ENCODE peak calls at places on chromosomes 1 and 21, in eight cellular contexts. O is osteoblast, C is pancreas, B is psoas muscle, M is neural progenitor cell, J is right atrium auricular region, L is cardiac muscle cell, Z is suprapubic skin. E is an unnamed sample. For H3K9me3, the result is how much of the 10 kb centered on the place peaks cover.

GRCh38 chr1:108719253-108719652 is 6.5 kb downstream of the FNDC7 start:
- DNase-seq in O (no peak), C (no peak), B (no peak), M (no peak), J (no peak), L (no peak), Z (no peak), E (no peak)

GRCh38 chr1:185245466-185245865 is 71.6 kb downstream of the IVNS1ABP start:
- DNase-seq in O (no peak), C (no peak), B (no peak), M (no peak), J (no peak), L (peak), Z (no peak), E (no peak)

GRCh38 chr1:22131875-22132486 is 10.9 kb downstream of the WNT4 start:
- DNase-seq in O (peak), C (peak), B (peak), M (peak), J (no peak), L (peak), Z (no peak), E (peak)

GRCh38 chr1:234300096-234300495 is 73.2 kb upstream of the COA6 start:
- DNase-seq in O (no peak), C (no peak), B (no peak), M (no peak), J (no peak), L (no peak), Z (no peak), E (no peak)

GRCh38 chr1:41813755-41814694 is 104.7 kb downstream of the HIVEP3 start:
- DNase-seq in O (no peak), C (no peak), B (peak), M (no peak), J (peak), L (peak), Z (no peak), E (no peak)

GRCh38 chr1:230682882-230683610 is 30.9 kb downstream of the AGT start:
- DNase-seq in O (peak), C (no peak), B (no peak), M (no peak), J (no peak), L (peak), Z (no peak), E (no peak)

GRCh38 chr1:38444770-38445442 is 398.3 kb upstream of the POU3F1 start:
- DNase-seq in O (no peak), C (no peak), B (no peak), M (peak), J (no peak), L (no peak), Z (no peak), E (no peak)

GRCh38 chr1:244768804-244769203 is 66.7 kb upstream of the COX20 start:
- DNase-seq in O (no peak), C (no peak), B (no peak), M (no peak), J (no peak), L (no peak), Z (no peak), E (no peak)

GRCh38 chr1:167683641-167684502 is 37.9 kb upstream of the MPZL1 start:
- DNase-seq in O (no peak), C (no peak), B (peak), M (peak), J (no peak), L (peak), Z (no peak), E (peak)

GRCh38 chr21:42913461-42913860 is 12.0 kb downstream of the ERVH48-1 start:
- DNase-seq in O (no peak), C (no peak), B (no peak), M (no peak), J (no peak), L (no peak), Z (no peak), E (peak)

GRCh38 chr1:11357291-11357690 is 84.3 kb downstream of the UBIAD1 start:
- DNase-seq in O (peak), C (no peak), B (no peak), M (no peak), J (no peak), L (no peak), Z (no peak), E (no peak)

GRCh38 chr21:37912616-37913015 is 3.6 kb downstream of the KCNJ6 start:
- DNase-seq in O (no peak), C (no peak), B (no peak), M (no peak), J (no peak), L (no peak), Z (no peak), E (no peak)

GRCh38 chr1:117812868-117813511 is 116.4 kb downstream of the GDAP2 start:
- DNase-seq in O (no peak), C (no peak), B (no peak), M (no peak), J (no peak), L (peak), Z (no peak), E (no peak)

GRCh38 chr1:41539999-41540398 is 55.5 kb upstream of the EDN2 start:
- DNase-seq in O (no peak), C (no peak), B (no peak), M (no peak), J (no peak), L (no peak), Z (peak), E (no peak)

GRCh38 chr1:65832296-65832695 is 39.6 kb downstream of the PDE4B start:
- DNase-seq in O (peak), C (no peak), B (no peak), M (no peak), J (no peak), L (no peak), Z (no peak), E (peak)

GRCh38 chr1:34879230-34879629 is 19.7 kb upstream of the SMIM12 start:
- DNase-seq in O (no peak), C (no peak), B (no peak), M (peak), J (no peak), L (no peak), Z (no peak), E (no peak)

GRCh38 chr21:40054403-40054802 is 187.2 kb downstream of the PCP4 start:
- DNase-seq in O (no peak), C (peak), B (no peak), M (no peak), J (peak), L (no peak), Z (no peak), E (peak)

GRCh38 chr1:152546704-152547103 is 19.9 kb downstream of the LCE3E start:
- DNase-seq in O (no peak), C (no peak), B (no peak), M (no peak), J (no peak), L (no peak), Z (no peak), E (no peak)

GRCh38 chr1:152539901-152540300 is 25.6 kb downstream of the CRCT1 start:
- DNase-seq in O (peak), C (no peak), B (no peak), M (no peak), J (no peak), L (no peak), Z (no peak), E (no peak)

DNA sequence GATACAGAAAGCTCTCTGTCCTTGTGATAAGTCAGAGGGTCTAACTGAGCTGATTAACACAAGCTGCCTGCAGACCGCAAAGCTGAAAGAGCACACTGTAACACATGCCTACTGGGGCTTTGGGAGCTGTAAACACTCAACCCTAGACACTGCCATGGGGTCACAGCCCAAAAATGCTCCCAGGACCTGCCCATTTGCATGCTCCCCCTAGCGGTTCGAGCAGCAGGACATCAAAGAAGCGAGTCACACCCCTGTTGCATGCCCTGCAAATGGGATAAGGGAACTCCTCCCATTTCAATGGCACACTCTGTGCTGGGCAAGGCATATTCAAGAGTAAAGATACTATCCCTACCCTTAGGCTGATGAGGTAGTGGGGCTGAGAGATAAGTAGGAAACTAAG is 22.8 kb downstream of the LCE3E start:
- DNase-seq in O (no peak), C (no peak), B (no peak), M (no peak), J (no peak), L (no peak), Z (no peak), E (peak)
- H3K9me3 ChIP-seq in O (under half), C (under half), B (under half), M (under half), J (under half), L (under half), Z (under half), E (under half)

GRCh38 chr1:205569411-205570172 is 62.2 kb downstream of the ELK4 start:
- DNase-seq in O (peak), C (no peak), B (no peak), M (no peak), J (no peak), L (no peak), Z (peak), E (no peak)

GRCh38 chr1:205568135-205568468 is 63.6 kb downstream of the CDK18 start:
- DNase-seq in O (no peak), C (no peak), B (no peak), M (no peak), J (no peak), L (no peak), Z (peak), E (no peak)

GRCh38 chr1:205570173-205570501 is 61.7 kb downstream of the ELK4 start:
- DNase-seq in O (peak), C (no peak), B (no peak), M (no peak), J (no peak), L (no peak), Z (peak), E (no peak)

GRCh38 chr1:205567716-205568115 is 63.2 kb downstream of the CDK18 start:
- DNase-seq in O (no peak), C (no peak), B (no peak), M (no peak), J (no peak), L (no peak), Z (peak), E (no peak)

GRCh38 chr1:205568469-205569361 is 63.1 kb downstream of the ELK4 start:
- DNase-seq in O (peak), C (no peak), B (no peak), M (peak), J (no peak), L (peak), Z (peak), E (no peak)
- H3K4me3 ChIP-seq in O (no peak), C (peak), B (peak), M (peak), J (peak), L (peak), Z (peak), E (no peak)

DNA sequence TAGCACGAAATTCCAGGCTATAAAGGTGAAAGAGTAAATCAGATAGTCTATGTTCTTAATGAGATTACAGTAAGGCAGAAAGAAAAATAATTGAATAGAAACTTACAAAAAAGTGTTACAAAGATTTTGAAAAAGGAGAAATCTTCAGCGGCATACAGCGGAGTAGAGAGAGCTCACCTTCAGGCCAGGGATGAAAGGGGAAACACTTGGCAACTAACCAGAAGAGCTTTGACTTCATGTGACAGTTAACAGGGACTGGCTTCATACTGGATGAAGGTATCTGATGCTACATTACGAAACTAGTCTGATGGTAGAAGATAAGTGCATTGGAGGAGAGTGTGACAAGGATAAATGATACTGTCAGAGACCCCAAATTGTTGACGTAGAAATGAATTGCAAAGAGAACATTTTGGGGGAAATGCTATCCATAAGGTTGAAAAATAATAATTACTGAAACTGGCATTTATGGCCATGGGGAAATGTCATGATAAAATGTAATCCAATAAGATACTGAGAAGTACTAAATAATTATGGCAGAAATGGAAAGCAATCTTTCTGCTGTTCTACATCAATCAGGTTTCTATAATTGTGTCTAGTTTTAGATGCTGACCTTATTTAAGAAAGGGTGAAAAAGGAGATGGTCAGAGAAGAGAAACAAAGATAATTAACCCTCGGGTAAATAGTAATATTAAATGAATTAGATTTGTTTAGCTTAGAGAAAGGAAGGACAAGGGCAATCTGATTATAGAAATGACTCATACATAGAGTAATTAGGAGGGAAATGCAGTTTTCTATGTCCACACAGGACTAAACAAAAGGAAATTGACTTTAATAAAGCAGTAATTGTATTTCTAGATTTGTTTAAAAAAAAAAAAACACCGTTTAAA is 808.7 kb downstream of the NCAM2 start:
- DNase-seq in O (no peak), C (no peak), B (no peak), M (no peak), J (no peak), L (no peak), Z (no peak), E (no peak)
- H3K9me3 ChIP-seq in O (under half), C (under half), B (under half), M (under half), J (under half), L (under half), Z (under half), E (under half)

GRCh38 chr1:207040181-207040533 is 7.6 kb upstream of the C1orf116 start:
- DNase-seq in O (peak), C (no peak), B (no peak), M (no peak), J (no peak), L (no peak), Z (no peak), E (no peak)
- H3K4me3 ChIP-seq in O (no peak), C (no peak), B (no peak), M (no peak), J (no peak), L (no peak), Z (no peak), E (no peak)

GRCh38 chr1:152758636-152759035 is 811 bp downstream of the KPRP start:
- DNase-seq in O (no peak), C (no peak), B (no peak), M (no peak), J (no peak), L (no peak), Z (no peak), E (no peak)
- H3K9me3 ChIP-seq in O (under half), C (under half), B (under half), M (under half), J (under half), L (under half), Z (under half), E (under half)

GRCh38 chr1:2050793-2051682 is 827 bp downstream of the PRKCZ start:
- DNase-seq in O (no peak), C (peak), B (no peak), M (peak), J (no peak), L (no peak), Z (no peak), E (no peak)

GRCh38 chr1:2052096-2052569 is 1.9 kb downstream of the PRKCZ start:
- DNase-seq in O (no peak), C (no peak), B (no peak), M (no peak), J (no peak), L (no peak), Z (no peak), E (no peak)

GRCh38 chr1:2049225-2049516 is 1.0 kb upstream of the PRKCZ start:
- DNase-seq in O (no peak), C (no peak), B (no peak), M (no peak), J (no peak), L (no peak), Z (no peak), E (no peak)

GRCh38 chr1:2049517-2050481 is at the start of gene PRKCZ:
- DNase-seq in O (no peak), C (peak), B (peak), M (peak), J (peak), L (peak), Z (peak), E (peak)

DNA sequence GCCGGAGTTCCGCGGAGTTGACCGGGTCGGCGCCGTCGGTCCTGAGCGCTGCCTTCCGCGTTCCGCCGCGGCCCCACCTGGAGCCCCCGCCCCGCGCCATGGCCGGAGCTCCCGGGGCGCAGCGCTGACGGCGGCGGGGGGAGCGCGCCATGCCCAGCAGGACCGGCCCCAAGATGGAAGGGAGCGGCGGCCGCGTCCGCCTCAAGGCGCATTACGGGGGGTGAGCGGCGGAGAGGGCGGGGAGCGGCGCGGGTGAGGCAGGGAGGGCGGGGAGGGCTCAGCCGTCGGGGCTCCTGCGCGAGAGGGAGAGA is 226 bp downstream of the PRKCZ start:
- DNase-seq in O (no peak), C (no peak), B (no peak), M (no peak), J (no peak), L (no peak), Z (no peak), E (peak)
- H3K4me3 ChIP-seq in O (no peak), C (peak), B (peak), M (peak), J (peak), L (peak), Z (peak), E (peak)

E was measured in MG63.